ENCODE peak calls at places on chromosomes 4 and X, in six cellular contexts. Q is GOT3, A is DND-41, U is retina, I is heart left ventricle, M is stromal cell of bone marrow. G is an unnamed sample.

GRCh38 chr4:110231869-110232268 is 33.5 kb upstream of the ELOVL6 start:
- DNase-seq in A (no peak), U (no peak), I (no peak), Q (no peak), M (no peak), G (no peak)

GRCh38 chr4:24089831-24090531 is 200.1 kb upstream of the PPARGC1A start:
- DNase-seq in A (no peak), M (no peak), Q (no peak), U (no peak), I (no peak), G (no peak)

GRCh38 chr4:146243141-146243882 is 29.0 kb downstream of the REELD1 start:
- DNase-seq in I (peak), Q (no peak), M (no peak), A (peak), U (no peak), G (no peak)

GRCh38 chrX:117996918-117997480 is 119.6 kb downstream of the KLHL13 start:
- DNase-seq in Q (no peak), U (no peak), M (no peak), I (no peak), A (no peak), G (no peak)

GRCh38 chr4:153222790-153223417 is 18.7 kb downstream of the TRIM2 start:
- DNase-seq in Q (no peak), U (peak), A (no peak), M (no peak), I (peak), G (no peak)

GRCh38 chrX:14029425-14030247 is at the start of gene GEMIN8:
- DNase-seq in Q (peak), M (peak), I (peak), A (peak), U (peak), G (peak)

GRCh38 chrX:17535229-17535628 is 160.2 kb downstream of the NHS start:
- DNase-seq in U (no peak), A (peak), M (no peak), I (no peak), Q (no peak), G (no peak)

GRCh38 chrX:40107291-40108083 is 9.7 kb upstream of the BCOR start:
- DNase-seq in M (no peak), Q (no peak), A (no peak), I (peak), U (peak), G (no peak)

GRCh38 chr4:134879019-134879418 is 677.4 kb upstream of the PABPC4L start:
- DNase-seq in M (no peak), I (no peak), A (no peak), Q (no peak), U (no peak), G (no peak)

GRCh38 chrX:7225338-7225737 is 77.4 kb upstream of the PUDP start:
- DNase-seq in M (no peak), U (no peak), Q (no peak), A (no peak), I (no peak), G (no peak)

GRCh38 chr4:147336252-147336651 is 144.6 kb upstream of the EDNRA start:
- DNase-seq in I (no peak), M (no peak), Q (no peak), U (no peak), A (no peak), G (no peak)

GRCh38 chr4:88143504-88143903 is 14.9 kb downstream of the ABCG2 start:
- DNase-seq in Q (no peak), A (no peak), M (no peak), I (no peak), U (no peak), G (no peak)

GRCh38 chrX:138853936-138854335 is 142.4 kb upstream of the FGF13 start:
- DNase-seq in U (no peak), M (no peak), A (no peak), Q (no peak), I (no peak), G (no peak)

GRCh38 chr4:103424853-103425252 is 226.7 kb upstream of the CENPE start:
- DNase-seq in M (no peak), Q (no peak), A (no peak), U (no peak), I (no peak), G (no peak)

GRCh38 chr4:110195561-110196205 is 2.7 kb downstream of the ELOVL6 start:
- DNase-seq in Q (no peak), A (peak), I (no peak), U (no peak), M (no peak), G (no peak)

GRCh38 chrX:1491851-1492349 is 39.2 kb upstream of the ASMTL start:
- DNase-seq in A (peak), M (no peak), U (peak), I (no peak), Q (no peak), G (no peak)

GRCh38 chr4:8647626-8648025 is 55.1 kb downstream of the CPZ start:
- DNase-seq in A (no peak), M (no peak), I (peak), U (no peak), Q (no peak), G (no peak)

GRCh38 chr4:144645621-144646522 is at the start of gene HHIP:
- DNase-seq in M (peak), I (peak), Q (no peak), A (peak), U (peak), G (no peak)

GRCh38 chr4:54745031-54745770 is 87.4 kb downstream of the KIT start:
- DNase-seq in I (no peak), A (no peak), Q (no peak), U (no peak), M (peak), G (no peak)

GRCh38 chrX:17023670-17024069 is 77.2 kb downstream of the REPS2 start:
- DNase-seq in Q (no peak), I (no peak), U (no peak), M (no peak), A (no peak), G (no peak)

GRCh38 chr4:119498520-119498919 is 130.1 kb downstream of the PDE5A start:
- DNase-seq in M (no peak), Q (no peak), U (peak), A (no peak), I (no peak), G (no peak)

GRCh38 chr4:124757121-124757520 is 44.6 kb upstream of the ANKRD50 start:
- DNase-seq in M (no peak), I (no peak), Q (no peak), A (no peak), U (no peak), G (no peak)

G was measured in thoracic aorta.